ENCODE peak calls at places on chromosome 14, in nine cellular contexts. M, A, F, H, K, N, V, I and E are unnamed samples. For H3K27me3, the result is how much of the 10 kb centered on the place peaks cover.

GRCh38 chr14:59228416-59228815 is 39.9 kb downstream of the DAAM1 start:
- DNase-seq in M (no peak), A (no peak), F (peak), H (no peak), K (no peak), N (no peak), V (no peak), I (no peak), E (no peak)

GRCh38 chr14:68124885-68125731 is 305.5 kb downstream of the RAD51B start:
- DNase-seq in M (no peak), A (no peak), F (peak), H (no peak), K (no peak), N (no peak), V (no peak), I (no peak), E (no peak)

GRCh38 chr14:49946320-49947141 is 53.6 kb downstream of the ARF6 start:
- DNase-seq in M (no peak), A (no peak), F (peak), H (no peak), K (no peak), N (peak), V (no peak), I (peak), E (no peak)

GRCh38 chr14:61965030-61965745 is 203.0 kb downstream of the SNAPC1 start:
- DNase-seq in M (no peak), A (no peak), F (peak), H (no peak), K (no peak), N (no peak), V (no peak), I (no peak), E (no peak)

GRCh38 chr14:36424478-36425102 is 95.4 kb downstream of the NKX2-1 start:
- DNase-seq in M (no peak), A (no peak), F (no peak), H (no peak), K (no peak), N (no peak), V (no peak), I (no peak), E (no peak)

GRCh38 chr14:87877877-87878276 is 115.1 kb downstream of the GALC start:
- DNase-seq in M (no peak), A (no peak), F (no peak), H (no peak), K (no peak), N (no peak), V (no peak), I (no peak), E (no peak)

GRCh38 chr14:88667555-88668273 is 104.9 kb downstream of the ZC3H14 start:
- DNase-seq in M (peak), A (peak), F (peak), H (peak), K (no peak), N (peak), V (peak), I (peak), E (peak)

GRCh38 chr14:50928002-50928635 is 16.2 kb downstream of the PYGL start:
- DNase-seq in M (no peak), A (no peak), F (peak), H (no peak), K (no peak), N (no peak), V (no peak), I (no peak), E (no peak)

GRCh38 chr14:44988694-44989093 is 26.7 kb downstream of the TOGARAM1 start:
- DNase-seq in M (no peak), A (no peak), F (peak), H (no peak), K (no peak), N (no peak), V (no peak), I (no peak), E (no peak)

GRCh38 chr14:59482471-59483331 is 1.5 kb downstream of the L3HYPDH start:
- DNase-seq in M (peak), A (no peak), F (peak), H (no peak), K (no peak), N (no peak), V (no peak), I (peak), E (no peak)

GRCh38 chr14:33790996-33791395 is 159.9 kb downstream of the EGLN3 start:
- DNase-seq in M (no peak), A (no peak), F (no peak), H (no peak), K (no peak), N (no peak), V (no peak), I (no peak), E (no peak)

GRCh38 chr14:49945448-49946319 is 52.8 kb downstream of the ARF6 start:
- DNase-seq in M (no peak), A (peak), F (no peak), H (no peak), K (no peak), N (peak), V (no peak), I (no peak), E (no peak)

GRCh38 chr14:90677484-90678045 is 138.7 kb downstream of the TTC7B start:
- DNase-seq in M (no peak), A (no peak), F (peak), H (no peak), K (no peak), N (no peak), V (no peak), I (peak), E (no peak)

GRCh38 chr14:24837280-24838046 is 203.5 kb upstream of the GZMB start:
- DNase-seq in M (no peak), A (no peak), F (peak), H (no peak), K (no peak), N (no peak), V (no peak), I (no peak), E (no peak)

GRCh38 chr14:50095895-50096294 is 20.5 kb downstream of the VCPKMT start:
- DNase-seq in M (no peak), A (no peak), F (no peak), H (no peak), K (no peak), N (no peak), V (no peak), I (no peak), E (no peak)

GRCh38 chr14:96126783-96127271 is 77.8 kb upstream of the BDKRB2 start:
- DNase-seq in M (no peak), A (peak), F (no peak), H (no peak), K (no peak), N (no peak), V (no peak), I (no peak), E (no peak)

GRCh38 chr14:22509751-22510300 is 79.2 kb downstream of the DAD1 start:
- DNase-seq in M (no peak), A (no peak), F (no peak), H (no peak), K (no peak), N (no peak), V (no peak), I (no peak), E (no peak)
- H3K27me3 ChIP-seq in M (under half), A (under half), F (under half), H (under half), K (under half), N (under half), V (under half), I (under half), E (under half)

DNA sequence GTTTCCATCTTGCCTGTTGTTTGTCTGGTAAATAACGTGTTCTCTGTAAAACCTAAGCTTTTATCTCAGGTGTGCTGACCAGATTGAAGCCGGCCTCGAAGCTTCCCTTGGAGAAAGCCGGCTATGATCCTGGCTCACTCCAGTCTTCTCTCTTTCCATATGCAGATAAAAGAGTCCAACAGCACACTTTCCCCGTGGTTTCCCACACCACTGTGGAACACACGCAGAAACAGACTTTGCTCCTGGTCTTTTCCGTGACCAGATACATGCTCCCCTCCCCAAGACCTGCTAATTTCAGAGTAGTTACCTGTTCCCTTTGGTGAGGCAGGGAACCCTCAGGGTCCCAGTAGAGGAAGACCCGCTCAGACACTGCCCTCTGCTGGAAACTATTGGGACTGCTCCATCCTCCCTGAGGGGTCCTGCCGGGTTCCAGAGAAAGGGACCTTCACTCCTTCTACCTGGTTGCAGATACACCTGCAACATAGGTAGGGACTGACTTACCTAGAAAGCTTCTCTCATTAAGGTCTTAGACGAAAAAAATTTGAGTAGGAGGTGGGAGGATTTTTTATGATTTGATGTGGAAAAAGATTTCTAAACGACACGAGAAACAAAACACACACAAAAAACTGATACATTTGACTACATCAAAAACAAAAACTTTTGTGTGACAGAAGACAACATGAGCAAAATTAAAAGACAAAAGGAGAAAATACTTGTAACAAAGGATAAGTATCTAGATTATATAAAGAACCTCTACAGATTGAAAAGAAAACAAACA is 415.4 kb upstream of the CCDC196 start:
- DNase-seq in M (peak), A (peak), F (peak), H (peak), K (peak), N (no peak), V (no peak), I (peak), E (peak)
- H3K27ac ChIP-seq in M (no peak), A (no peak), F (no peak), H (no peak), K (no peak), N (no peak), V (no peak), I (no peak), E (no peak)

GRCh38 chr14:98114122-98114895 is 1157.7 kb downstream of the BCL11B start:
- DNase-seq in M (no peak), A (no peak), F (no peak), H (no peak), K (no peak), N (no peak), V (no peak), I (no peak), E (no peak)

GRCh38 chr14:98118749-98119148 is 1153.2 kb downstream of the BCL11B start:
- DNase-seq in M (no peak), A (no peak), F (no peak), H (no peak), K (no peak), N (no peak), V (no peak), I (no peak), E (no peak)

GRCh38 chr14:98122527-98122926 is 1149.5 kb downstream of the BCL11B start:
- DNase-seq in M (no peak), A (no peak), F (no peak), H (no peak), K (no peak), N (no peak), V (no peak), I (no peak), E (no peak)

GRCh38 chr14:98120831-98121464 is 1151.0 kb downstream of the BCL11B start:
- DNase-seq in M (no peak), A (no peak), F (no peak), H (no peak), K (no peak), N (no peak), V (no peak), I (no peak), E (no peak)

GRCh38 chr14:98119739-98120138 is 1152.3 kb downstream of the BCL11B start:
- DNase-seq in M (no peak), A (no peak), F (no peak), H (no peak), K (no peak), N (no peak), V (no peak), I (no peak), E (no peak)
- H3K27me3 ChIP-seq in M (under half), A (under half), F (under half), H (under half), K (under half), N (under half), V (under half), I (under half), E (under half)

GRCh38 chr14:99235578-99235977 is 36.4 kb downstream of the BCL11B start:
- DNase-seq in M (no peak), A (no peak), F (no peak), H (no peak), K (no peak), N (no peak), V (no peak), I (no peak), E (no peak)

GRCh38 chr14:99234366-99234765 is 37.6 kb downstream of the BCL11B start:
- DNase-seq in M (no peak), A (no peak), F (no peak), H (no peak), K (no peak), N (no peak), V (no peak), I (no peak), E (no peak)

GRCh38 chr14:99233222-99234035 is 38.6 kb downstream of the BCL11B start:
- DNase-seq in M (no peak), A (no peak), F (no peak), H (no peak), K (no peak), N (no peak), V (no peak), I (no peak), E (no peak)

GRCh38 chr14:99236386-99237133 is 35.4 kb downstream of the BCL11B start:
- DNase-seq in M (no peak), A (no peak), F (no peak), H (no peak), K (no peak), N (no peak), V (no peak), I (no peak), E (no peak)

DNA sequence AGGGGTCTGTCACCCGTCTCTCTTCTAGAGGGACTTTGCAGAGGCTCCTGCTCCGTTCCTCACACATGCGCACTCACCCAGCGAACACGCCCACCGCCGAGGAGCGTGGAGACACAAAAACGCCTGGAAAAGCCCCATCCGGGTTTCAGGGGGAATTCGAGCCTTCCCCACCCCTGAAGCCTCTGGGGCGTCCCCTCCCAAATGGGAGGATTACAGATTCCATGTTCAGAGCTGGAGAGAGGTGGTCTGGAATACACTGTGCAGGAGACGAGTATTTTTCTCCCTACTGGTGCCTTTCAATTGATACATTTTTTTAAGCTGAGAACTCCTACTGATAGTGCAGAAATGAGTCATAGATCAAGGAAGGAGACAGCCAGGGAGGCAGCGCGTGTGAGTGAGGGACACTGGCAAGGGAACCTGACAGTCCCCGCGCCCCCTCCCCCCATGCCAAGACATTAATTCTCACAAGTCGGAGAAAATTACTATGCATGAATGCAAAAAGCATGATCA is 37.0 kb downstream of the BCL11B start:
- DNase-seq in M (no peak), A (no peak), F (no peak), H (no peak), K (peak), N (no peak), V (no peak), I (no peak), E (no peak)
- H3K27ac ChIP-seq in M (no peak), A (peak), F (peak), H (no peak), K (peak), N (no peak), V (no peak), I (no peak), E (no peak)

DNA sequence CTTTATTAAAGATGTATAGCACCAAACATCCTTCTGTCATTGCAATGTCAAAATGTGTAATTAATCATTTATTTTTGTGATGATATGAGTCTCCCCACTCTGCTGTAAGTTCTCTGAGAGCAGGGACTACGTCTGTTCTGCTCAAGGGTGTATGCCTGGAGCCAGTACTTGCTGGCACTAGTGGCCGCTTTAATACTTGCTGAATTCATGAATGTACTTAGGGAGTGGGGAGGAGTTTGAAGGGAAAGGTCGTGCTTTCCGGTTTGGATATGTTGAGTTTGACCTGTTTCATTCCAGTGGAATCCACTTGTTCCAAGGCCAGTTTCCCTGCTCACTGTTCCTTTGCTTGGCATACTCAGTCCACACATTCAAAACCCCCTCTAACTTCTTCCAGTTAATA is 1.9 kb upstream of the DCAF5 start:
- DNase-seq in M (no peak), A (no peak), F (peak), H (no peak), K (no peak), N (no peak), V (no peak), I (peak), E (no peak)
- H3K27me3 ChIP-seq in M (under half), A (under half), F (under half), H (under half), K (under half), N (under half), V (under half), I (under half), E (under half)

DNA sequence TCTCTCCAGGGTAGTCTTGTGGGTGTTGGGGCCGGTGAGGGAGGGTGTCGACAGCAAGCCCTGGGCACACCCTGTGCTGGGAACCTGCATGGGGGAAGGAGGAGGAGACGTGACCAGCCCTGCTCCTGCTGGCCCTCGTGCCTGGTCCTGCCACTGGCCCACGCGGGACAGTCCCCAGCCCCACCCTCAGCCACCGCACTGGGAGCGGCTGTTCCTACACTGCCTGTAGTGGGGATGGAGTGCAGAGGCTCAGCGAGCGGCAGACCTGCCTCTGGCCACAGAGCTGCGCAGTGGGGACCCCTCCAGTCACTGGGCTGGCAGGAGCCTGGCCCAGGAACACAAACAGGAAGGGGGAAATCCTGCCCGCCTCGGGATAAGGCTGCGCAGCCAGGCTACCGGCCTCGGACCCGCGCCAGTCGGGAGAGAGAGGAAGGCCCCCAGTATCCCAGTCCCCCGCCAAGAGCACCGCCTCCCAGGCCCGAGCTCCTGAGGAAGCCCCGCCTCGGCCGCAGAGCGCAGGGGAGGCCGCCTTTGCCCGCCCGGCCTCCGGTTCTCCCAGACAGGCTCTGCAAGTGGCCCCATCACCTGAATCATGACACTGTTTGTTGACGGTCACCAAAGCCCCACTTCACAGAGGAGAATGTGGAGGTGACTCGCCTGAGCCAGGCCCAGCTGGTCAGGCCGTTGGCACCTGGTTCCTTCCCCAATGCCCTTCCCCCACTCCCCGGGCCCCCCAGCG is 10.6 kb downstream of the AHNAK2 start:
- DNase-seq in M (peak), A (no peak), F (peak), H (no peak), K (no peak), N (peak), V (no peak), I (peak), E (no peak)
- H3K27ac ChIP-seq in M (no peak), A (no peak), F (no peak), H (no peak), K (no peak), N (peak), V (no peak), I (peak), E (no peak)